ENCODE peak calls at places on chromosomes 3 and 15, in six cellular contexts. P is HepG2, V is lower lobe of right lung, G is AG04450, U is uterus, Z is BE2C. J is an unnamed sample.

GRCh38 chr3:28151608-28152228 is 89.7 kb upstream of the CMC1 start:
- DNase-seq in P (no peak), V (no peak), G (no peak), U (no peak), Z (no peak), J (no peak)

GRCh38 chr15:90412356-90413194 is 24.5 kb downstream of the IQGAP1 start:
- DNase-seq in P (no peak), V (peak), G (no peak), U (no peak), Z (no peak), J (no peak)

GRCh38 chr15:31247404-31247803 is 79.2 kb upstream of the KLF13 start:
- DNase-seq in P (no peak), V (no peak), G (no peak), U (no peak), Z (no peak), J (no peak)

GRCh38 chr3:14231145-14231990 is 52.8 kb downstream of the LSM3 start:
- DNase-seq in P (no peak), V (no peak), G (no peak), U (no peak), Z (no peak), J (no peak)

GRCh38 chr15:41462396-41462795 is 31.3 kb upstream of the ITPKA start:
- DNase-seq in P (no peak), V (no peak), G (no peak), U (no peak), Z (no peak), J (no peak)

GRCh38 chr15:78810377-78811123 is 714 bp downstream of the ADAMTS7 start:
- DNase-seq in P (no peak), V (peak), G (no peak), U (peak), Z (peak), J (peak)

GRCh38 chr3:66478923-66479322 is 21.9 kb downstream of the LRIG1 start:
- DNase-seq in P (no peak), V (no peak), G (no peak), U (no peak), Z (no peak), J (no peak)

GRCh38 chr15:38526158-38526557 is 38.5 kb downstream of the RASGRP1 start:
- DNase-seq in P (no peak), V (no peak), G (no peak), U (no peak), Z (no peak), J (no peak)

GRCh38 chr15:80272987-80273386 is 21.0 kb upstream of the CTXND1 start:
- DNase-seq in P (no peak), V (no peak), G (no peak), U (no peak), Z (no peak), J (no peak)

GRCh38 chr3:37993811-37994638 is 3.4 kb downstream of the VILL start:
- DNase-seq in P (no peak), V (peak), G (no peak), U (peak), Z (peak), J (peak)

GRCh38 chr3:115961390-115961789 is 338.1 kb downstream of the GAP43 start:
- DNase-seq in P (no peak), V (no peak), G (no peak), U (no peak), Z (no peak), J (peak)

GRCh38 chr15:55260562-55261131 is 29.0 kb downstream of the RAB27A start:
- DNase-seq in P (peak), V (no peak), G (no peak), U (no peak), Z (no peak), J (no peak)

GRCh38 chr15:40952901-40953712 is at the start of gene CHAC1:
- DNase-seq in P (no peak), V (peak), G (peak), U (peak), Z (peak), J (peak)

GRCh38 chr3:161559177-161559998 is 62.8 kb downstream of the OTOL1 start:
- DNase-seq in P (peak), V (no peak), G (no peak), U (no peak), Z (no peak), J (no peak)

GRCh38 chr15:55660153-55660552 is 72.0 kb upstream of the PYGO1 start:
- DNase-seq in P (no peak), V (no peak), G (no peak), U (no peak), Z (no peak), J (no peak)

GRCh38 chr3:171873561-171873960 is 30.4 kb downstream of the TMEM212 start:
- DNase-seq in P (no peak), V (no peak), G (no peak), U (no peak), Z (no peak), J (no peak)

GRCh38 chr3:157128771-157129671 is 30.9 kb downstream of the CCNL1 start:
- DNase-seq in P (peak), V (peak), G (no peak), U (no peak), Z (no peak), J (peak)

GRCh38 chr3:46579756-46580286 is 13.7 kb upstream of the LRRC2 start:
- DNase-seq in P (no peak), V (no peak), G (no peak), U (no peak), Z (no peak), J (no peak)

GRCh38 chr3:15151166-15151565 is 52.2 kb upstream of the RBSN start:
- DNase-seq in P (no peak), V (no peak), G (no peak), U (no peak), Z (no peak), J (no peak)

GRCh38 chr3:13420817-13421755 is 964 bp upstream of the NUP210 start:
- DNase-seq in P (no peak), V (peak), G (no peak), U (no peak), Z (no peak), J (no peak)

GRCh38 chr15:35690089-35690488 is 144.1 kb upstream of the DPH6 start:
- DNase-seq in P (no peak), V (no peak), G (no peak), U (no peak), Z (no peak), J (no peak)

GRCh38 chr3:134708671-134709070 is 57.8 kb upstream of the KY start:
- DNase-seq in P (no peak), V (no peak), G (no peak), U (no peak), Z (no peak), J (no peak)

GRCh38 chr15:50906954-50907865 is 1.3 kb upstream of the AP4E1 start:
- DNase-seq in P (peak), V (no peak), G (no peak), U (no peak), Z (no peak), J (no peak)

GRCh38 chr15:90097475-90097874 is 4.8 kb downstream of the IDH2 start:
- DNase-seq in P (no peak), V (no peak), G (no peak), U (no peak), Z (no peak), J (no peak)

GRCh38 chr15:59376735-59377134 is 4.1 kb upstream of the MYO1E start:
- DNase-seq in P (no peak), V (no peak), G (no peak), U (no peak), Z (no peak), J (no peak)

GRCh38 chr15:79179108-79179561 is 88.6 kb upstream of the RASGRF1 start:
- DNase-seq in P (peak), V (no peak), G (no peak), U (no peak), Z (peak), J (no peak)

GRCh38 chr15:31473384-31474058 is 146.9 kb downstream of the KLF13 start:
- DNase-seq in P (no peak), V (no peak), G (no peak), U (peak), Z (no peak), J (no peak)

GRCh38 chr3:71973337-71974030 is 188.5 kb upstream of the PROK2 start:
- DNase-seq in P (no peak), V (no peak), G (no peak), U (no peak), Z (no peak), J (no peak)

GRCh38 chr3:71251156-71251775 is 332.3 kb downstream of the FOXP1 start:
- DNase-seq in P (peak), V (no peak), G (peak), U (no peak), Z (no peak), J (no peak)

GRCh38 chr3:148789156-148789555 is 38.5 kb upstream of the CPB1 start:
- DNase-seq in P (no peak), V (no peak), G (no peak), U (no peak), Z (no peak), J (no peak)

GRCh38 chr3:156307704-156308103 is 187.3 kb downstream of the KCNAB1 start:
- DNase-seq in P (no peak), V (no peak), G (peak), U (peak), Z (no peak), J (peak)

GRCh38 chr3:139006051-139006716 is at the start of gene PRR23A:
- DNase-seq in P (no peak), V (no peak), G (no peak), U (no peak), Z (no peak), J (no peak)

GRCh38 chr3:72329354-72329753 is 518.9 kb downstream of the SHQ1 start:
- DNase-seq in P (no peak), V (no peak), G (no peak), U (no peak), Z (peak), J (no peak)

GRCh38 chr15:31442203-31443090 is 115.8 kb downstream of the KLF13 start:
- DNase-seq in P (no peak), V (no peak), G (peak), U (peak), Z (peak), J (no peak)

GRCh38 chr3:114847564-114847963 is 299.5 kb downstream of the ZBTB20 start:
- DNase-seq in P (no peak), V (no peak), G (no peak), U (no peak), Z (no peak), J (no peak)

GRCh38 chr15:43903864-43904290 is 77.1 kb downstream of the WDR76 start:
- DNase-seq in P (peak), V (no peak), G (peak), U (peak), Z (peak), J (no peak)

GRCh38 chr15:40471105-40471777 is 457 bp downstream of the CHST14 start:
- DNase-seq in P (no peak), V (no peak), G (no peak), U (no peak), Z (peak), J (peak)

GRCh38 chr3:37862712-37863551 is 1.3 kb downstream of the CTDSPL start:
- DNase-seq in P (peak), V (no peak), G (no peak), U (peak), Z (no peak), J (peak)

GRCh38 chr3:60064210-60065178 is 1014.7 kb upstream of the CFAP20DC start:
- DNase-seq in P (no peak), V (no peak), G (peak), U (no peak), Z (no peak), J (no peak)

GRCh38 chr15:101724675-101725005 is 367 bp upstream of the TARS3 start:
- DNase-seq in P (no peak), V (no peak), G (no peak), U (no peak), Z (no peak), J (no peak)
- H3K4me3 ChIP-seq in P (peak), V (peak), G (no peak), U (no peak), Z (no peak), J (peak)

GRCh38 chr3:106392905-106393304 is 524.1 kb upstream of the CBLB start:
- DNase-seq in P (no peak), V (no peak), G (no peak), U (no peak), Z (no peak), J (no peak)

GRCh38 chr3:106399773-106400172 is 531.0 kb upstream of the CBLB start:
- DNase-seq in P (no peak), V (no peak), G (no peak), U (no peak), Z (no peak), J (no peak)

GRCh38 chr3:106399208-106399607 is 530.4 kb upstream of the CBLB start:
- DNase-seq in P (no peak), V (no peak), G (no peak), U (no peak), Z (no peak), J (no peak)

GRCh38 chr3:106401666-106402319 is 533.0 kb upstream of the CBLB start:
- DNase-seq in P (no peak), V (no peak), G (no peak), U (no peak), Z (no peak), J (no peak)

DNA sequence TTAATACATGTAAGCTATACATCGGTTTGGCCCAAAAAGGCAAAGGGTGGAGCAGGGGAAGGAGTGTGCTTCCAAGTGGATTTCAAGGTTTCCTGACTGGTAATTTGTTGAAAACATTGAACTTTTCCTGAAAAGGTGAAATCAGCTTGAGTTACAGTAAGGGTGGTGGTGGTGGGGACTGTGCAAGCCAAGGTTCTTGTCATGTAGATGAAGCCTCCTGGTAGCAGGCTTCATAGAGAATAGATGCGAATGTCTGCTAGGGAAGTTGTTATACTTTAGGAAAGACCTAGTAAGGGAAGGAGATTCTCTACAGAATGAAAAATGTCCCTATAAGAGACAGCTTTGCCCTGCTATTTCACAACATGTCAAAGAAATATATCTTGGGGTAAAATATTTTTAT is 528.2 kb upstream of the CBLB start:
- DNase-seq in P (no peak), V (no peak), G (no peak), U (no peak), Z (no peak), J (no peak)
- H3K4me3 ChIP-seq in P (no peak), V (no peak), G (no peak), U (no peak), Z (no peak), J (no peak)

GRCh38 chr3:39401983-39402382 is 4.5 kb upstream of the RPSA start:
- DNase-seq in P (no peak), V (no peak), G (no peak), U (no peak), Z (no peak), J (no peak)
- H3K4me3 ChIP-seq in P (no peak), V (no peak), G (no peak), U (no peak), Z (no peak), J (no peak)

GRCh38 chr15:63483521-63484371 is 20.6 kb upstream of the USP3 start:
- DNase-seq in P (no peak), V (peak), G (no peak), U (no peak), Z (no peak), J (no peak)
- H3K4me3 ChIP-seq in P (no peak), V (no peak), G (no peak), U (no peak), Z (no peak), J (no peak)

GRCh38 chr15:74799843-74800558 is 12.6 kb upstream of the LMAN1L start:
- DNase-seq in P (peak), V (peak), G (no peak), U (peak), Z (peak), J (peak)
- H3K4me3 ChIP-seq in P (no peak), V (no peak), G (no peak), U (no peak), Z (no peak), J (no peak)

GRCh38 chr3:53707222-53707621 is 139.0 kb downstream of the CHDH start:
- DNase-seq in P (no peak), V (no peak), G (no peak), U (no peak), Z (no peak), J (no peak)
- H3K4me3 ChIP-seq in P (no peak), V (no peak), G (no peak), U (no peak), Z (no peak), J (no peak)

J was measured in psoas muscle.